ENCODE peak calls at places on chromosomes 16 and 17, in eight cellular contexts. One of them, this sample, is unnamed.

GRCh38 chr16:27317738-27318398 is 4.1 kb downstream of the IL4R start:
- DNase-seq in anterior cingulate cortex: no peak
- DNase-seq in smooth muscle cell of the brain vasculature: no peak
- DNase-seq in fibroblast of the conjunctiva: no peak
- DNase-seq in effector memory CD4-positive, alpha-beta T cell: no peak
- DNase-seq in HFFc6: no peak
- DNase-seq in non-pigmented ciliary epithelial cell: no peak
- DNase-seq in SK-N-SH: no peak
- DNase-seq in this sample: no peak

GRCh38 chr17:524570-524969 is 172.0 kb upstream of the RPH3AL start:
- DNase-seq in HFFc6: no peak
- DNase-seq in SK-N-SH: no peak
- DNase-seq in non-pigmented ciliary epithelial cell: no peak
- DNase-seq in effector memory CD4-positive, alpha-beta T cell: no peak
- DNase-seq in anterior cingulate cortex: no peak
- DNase-seq in smooth muscle cell of the brain vasculature: no peak
- DNase-seq in fibroblast of the conjunctiva: no peak
- DNase-seq in this sample: no peak

GRCh38 chr17:5011928-5012327 is 14.2 kb downstream of the KIF1C start:
- DNase-seq in SK-N-SH: no peak
- DNase-seq in effector memory CD4-positive, alpha-beta T cell: no peak
- DNase-seq in smooth muscle cell of the brain vasculature: no peak
- DNase-seq in anterior cingulate cortex: no peak
- DNase-seq in fibroblast of the conjunctiva: no peak
- DNase-seq in HFFc6: peak; percentile 44
- DNase-seq in non-pigmented ciliary epithelial cell: peak; percentile 17
- DNase-seq in this sample: peak; percentile 65

GRCh38 chr17:66549731-66550207 is 247.4 kb downstream of the PRKCA start:
- DNase-seq in smooth muscle cell of the brain vasculature: no peak
- DNase-seq in HFFc6: peak; percentile 67
- DNase-seq in fibroblast of the conjunctiva: peak; percentile 20
- DNase-seq in SK-N-SH: no peak
- DNase-seq in non-pigmented ciliary epithelial cell: peak; percentile 76
- DNase-seq in anterior cingulate cortex: no peak
- DNase-seq in effector memory CD4-positive, alpha-beta T cell: no peak
- DNase-seq in this sample: no peak

GRCh38 chr16:86095131-86095752 is 196.3 kb downstream of the IRF8 start:
- DNase-seq in fibroblast of the conjunctiva: no peak
- DNase-seq in effector memory CD4-positive, alpha-beta T cell: no peak
- DNase-seq in HFFc6: no peak
- DNase-seq in non-pigmented ciliary epithelial cell: no peak
- DNase-seq in smooth muscle cell of the brain vasculature: no peak
- DNase-seq in SK-N-SH: no peak
- DNase-seq in anterior cingulate cortex: no peak
- DNase-seq in this sample: no peak

GRCh38 chr16:3949287-3949686 is 68.8 kb upstream of the CREBBP start:
- DNase-seq in anterior cingulate cortex: no peak
- DNase-seq in smooth muscle cell of the brain vasculature: no peak
- DNase-seq in HFFc6: no peak
- DNase-seq in SK-N-SH: no peak
- DNase-seq in non-pigmented ciliary epithelial cell: no peak
- DNase-seq in effector memory CD4-positive, alpha-beta T cell: no peak
- DNase-seq in fibroblast of the conjunctiva: no peak
- DNase-seq in this sample: no peak

GRCh38 chr17:44024271-44024663 is 9.5 kb upstream of the TMEM101 start:
- DNase-seq in non-pigmented ciliary epithelial cell: no peak
- DNase-seq in HFFc6: no peak
- DNase-seq in SK-N-SH: peak; percentile 68
- DNase-seq in effector memory CD4-positive, alpha-beta T cell: no peak
- DNase-seq in anterior cingulate cortex: no peak
- DNase-seq in smooth muscle cell of the brain vasculature: no peak
- DNase-seq in fibroblast of the conjunctiva: no peak
- DNase-seq in this sample: no peak

GRCh38 chr17:8935194-8935593 is 30.3 kb downstream of the PIK3R5 start:
- DNase-seq in fibroblast of the conjunctiva: no peak
- DNase-seq in anterior cingulate cortex: no peak
- DNase-seq in HFFc6: no peak
- DNase-seq in effector memory CD4-positive, alpha-beta T cell: peak; percentile 43
- DNase-seq in smooth muscle cell of the brain vasculature: no peak
- DNase-seq in SK-N-SH: no peak
- DNase-seq in non-pigmented ciliary epithelial cell: no peak
- DNase-seq in this sample: peak; percentile 23

GRCh38 chr17:55895112-55895759 is 144.4 kb downstream of the PCTP start:
- DNase-seq in HFFc6: no peak
- DNase-seq in SK-N-SH: no peak
- DNase-seq in smooth muscle cell of the brain vasculature: no peak
- DNase-seq in non-pigmented ciliary epithelial cell: no peak
- DNase-seq in fibroblast of the conjunctiva: no peak
- DNase-seq in effector memory CD4-positive, alpha-beta T cell: no peak
- DNase-seq in anterior cingulate cortex: no peak
- DNase-seq in this sample: no peak

GRCh38 chr17:46200200-46200599 is 7.0 kb upstream of the KANSL1 start:
- DNase-seq in anterior cingulate cortex: no peak
- DNase-seq in smooth muscle cell of the brain vasculature: no peak
- DNase-seq in HFFc6: no peak
- DNase-seq in effector memory CD4-positive, alpha-beta T cell: no peak
- DNase-seq in fibroblast of the conjunctiva: no peak
- DNase-seq in SK-N-SH: no peak
- DNase-seq in non-pigmented ciliary epithelial cell: no peak
- DNase-seq in this sample: no peak

GRCh38 chr17:18362509-18363020 is 785 bp downstream of the SHMT1 start:
- DNase-seq in smooth muscle cell of the brain vasculature: no peak
- DNase-seq in anterior cingulate cortex: no peak
- DNase-seq in HFFc6: no peak
- DNase-seq in non-pigmented ciliary epithelial cell: no peak
- DNase-seq in effector memory CD4-positive, alpha-beta T cell: no peak
- DNase-seq in fibroblast of the conjunctiva: peak; percentile 6
- DNase-seq in SK-N-SH: peak; percentile 70
- DNase-seq in this sample: peak; percentile 70

GRCh38 chr16:23214796-23215195 is 32.3 kb downstream of the SCNN1G start:
- DNase-seq in HFFc6: no peak
- DNase-seq in SK-N-SH: no peak
- DNase-seq in smooth muscle cell of the brain vasculature: no peak
- DNase-seq in effector memory CD4-positive, alpha-beta T cell: no peak
- DNase-seq in non-pigmented ciliary epithelial cell: no peak
- DNase-seq in anterior cingulate cortex: no peak
- DNase-seq in fibroblast of the conjunctiva: no peak
- DNase-seq in this sample: no peak

GRCh38 chr17:12548558-12548957 is 117.1 kb upstream of the MYOCD start:
- DNase-seq in SK-N-SH: no peak
- DNase-seq in smooth muscle cell of the brain vasculature: no peak
- DNase-seq in HFFc6: no peak
- DNase-seq in anterior cingulate cortex: no peak
- DNase-seq in fibroblast of the conjunctiva: no peak
- DNase-seq in non-pigmented ciliary epithelial cell: no peak
- DNase-seq in effector memory CD4-positive, alpha-beta T cell: no peak
- DNase-seq in this sample: no peak

GRCh38 chr17:42485680-42486079 is 27.0 kb downstream of the ATP6V0A1 start:
- DNase-seq in smooth muscle cell of the brain vasculature: no peak
- DNase-seq in HFFc6: peak; percentile 5
- DNase-seq in non-pigmented ciliary epithelial cell: no peak
- DNase-seq in fibroblast of the conjunctiva: no peak
- DNase-seq in anterior cingulate cortex: no peak
- DNase-seq in SK-N-SH: no peak
- DNase-seq in effector memory CD4-positive, alpha-beta T cell: no peak
- DNase-seq in this sample: no peak

GRCh38 chr17:16507918-16508533 is 16.0 kb upstream of the LRRC75A start:
- DNase-seq in HFFc6: no peak
- DNase-seq in smooth muscle cell of the brain vasculature: no peak
- DNase-seq in SK-N-SH: no peak
- DNase-seq in fibroblast of the conjunctiva: no peak
- DNase-seq in anterior cingulate cortex: no peak
- DNase-seq in effector memory CD4-positive, alpha-beta T cell: no peak
- DNase-seq in non-pigmented ciliary epithelial cell: no peak
- DNase-seq in this sample: no peak

GRCh38 chr17:79393358-79394038 is 217.4 kb downstream of the RBFOX3 start:
- DNase-seq in anterior cingulate cortex: peak; percentile 43
- DNase-seq in smooth muscle cell of the brain vasculature: no peak
- DNase-seq in fibroblast of the conjunctiva: peak; percentile 30
- DNase-seq in HFFc6: peak; percentile 52
- DNase-seq in non-pigmented ciliary epithelial cell: no peak
- DNase-seq in SK-N-SH: peak; percentile 97
- DNase-seq in effector memory CD4-positive, alpha-beta T cell: peak; percentile 39
- DNase-seq in this sample: peak; percentile 67

GRCh38 chr16:74213372-74213771 is 83.2 kb upstream of the PSMD7 start:
- DNase-seq in non-pigmented ciliary epithelial cell: no peak
- DNase-seq in effector memory CD4-positive, alpha-beta T cell: no peak
- DNase-seq in SK-N-SH: no peak
- DNase-seq in smooth muscle cell of the brain vasculature: no peak
- DNase-seq in fibroblast of the conjunctiva: no peak
- DNase-seq in anterior cingulate cortex: no peak
- DNase-seq in HFFc6: no peak
- DNase-seq in this sample: no peak

GRCh38 chr17:50588391-50589111 is 28.0 kb downstream of the CACNA1G start:
- DNase-seq in anterior cingulate cortex: no peak
- DNase-seq in smooth muscle cell of the brain vasculature: no peak
- DNase-seq in SK-N-SH: no peak
- DNase-seq in effector memory CD4-positive, alpha-beta T cell: no peak
- DNase-seq in non-pigmented ciliary epithelial cell: no peak
- DNase-seq in HFFc6: no peak
- DNase-seq in fibroblast of the conjunctiva: no peak
- DNase-seq in this sample: no peak

GRCh38 chr17:17408236-17408794 is 68.5 kb upstream of the MED9 start:
- DNase-seq in non-pigmented ciliary epithelial cell: no peak
- DNase-seq in smooth muscle cell of the brain vasculature: no peak
- DNase-seq in effector memory CD4-positive, alpha-beta T cell: no peak
- DNase-seq in HFFc6: no peak
- DNase-seq in anterior cingulate cortex: no peak
- DNase-seq in fibroblast of the conjunctiva: no peak
- DNase-seq in SK-N-SH: no peak
- DNase-seq in this sample: no peak

GRCh38 chr16:22189473-22190168 is 16.5 kb upstream of the EEF2K start:
- DNase-seq in smooth muscle cell of the brain vasculature: no peak
- DNase-seq in effector memory CD4-positive, alpha-beta T cell: peak; percentile 92
- DNase-seq in SK-N-SH: peak; percentile 55
- DNase-seq in fibroblast of the conjunctiva: no peak
- DNase-seq in anterior cingulate cortex: no peak
- DNase-seq in HFFc6: no peak
- DNase-seq in non-pigmented ciliary epithelial cell: no peak
- DNase-seq in this sample: no peak

GRCh38 chr17:2398655-2399571 is 1.9 kb downstream of the MNT start:
- DNase-seq in fibroblast of the conjunctiva: no peak
- DNase-seq in non-pigmented ciliary epithelial cell: no peak
- DNase-seq in SK-N-SH: peak; percentile 59
- DNase-seq in smooth muscle cell of the brain vasculature: no peak
- DNase-seq in HFFc6: peak; percentile 71
- DNase-seq in anterior cingulate cortex: no peak
- DNase-seq in effector memory CD4-positive, alpha-beta T cell: peak; percentile 41
- DNase-seq in this sample: peak; percentile 88

GRCh38 chr17:35313875-35314409 is 59.5 kb downstream of the SLFN11 start:
- DNase-seq in fibroblast of the conjunctiva: no peak
- DNase-seq in effector memory CD4-positive, alpha-beta T cell: peak; percentile 5
- DNase-seq in smooth muscle cell of the brain vasculature: no peak
- DNase-seq in SK-N-SH: peak; percentile 2
- DNase-seq in HFFc6: no peak
- DNase-seq in non-pigmented ciliary epithelial cell: no peak
- DNase-seq in anterior cingulate cortex: no peak
- DNase-seq in this sample: no peak

GRCh38 chr17:76365256-76365903 is 11.7 kb upstream of the PRPSAP1 start:
- DNase-seq in smooth muscle cell of the brain vasculature: no peak
- DNase-seq in anterior cingulate cortex: no peak
- DNase-seq in non-pigmented ciliary epithelial cell: no peak
- DNase-seq in fibroblast of the conjunctiva: no peak
- DNase-seq in SK-N-SH: no peak
- DNase-seq in HFFc6: no peak
- DNase-seq in effector memory CD4-positive, alpha-beta T cell: no peak
- DNase-seq in this sample: no peak

GRCh38 chr16:4790871-4791270 is 2.7 kb upstream of the SEPTIN12 start:
- DNase-seq in smooth muscle cell of the brain vasculature: no peak
- DNase-seq in SK-N-SH: no peak
- DNase-seq in HFFc6: no peak
- DNase-seq in non-pigmented ciliary epithelial cell: no peak
- DNase-seq in effector memory CD4-positive, alpha-beta T cell: no peak
- DNase-seq in anterior cingulate cortex: no peak
- DNase-seq in fibroblast of the conjunctiva: no peak
- DNase-seq in this sample: no peak

GRCh38 chr17:29581583-29582253 is 7.7 kb downstream of the GIT1 start:
- DNase-seq in non-pigmented ciliary epithelial cell: no peak
- DNase-seq in effector memory CD4-positive, alpha-beta T cell: no peak
- DNase-seq in fibroblast of the conjunctiva: no peak
- DNase-seq in SK-N-SH: peak; percentile 35
- DNase-seq in HFFc6: no peak
- DNase-seq in smooth muscle cell of the brain vasculature: no peak
- DNase-seq in anterior cingulate cortex: no peak
- DNase-seq in this sample: no peak

GRCh38 chr17:62017496-62017895 is 47.6 kb downstream of the MED13 start:
- DNase-seq in anterior cingulate cortex: no peak
- DNase-seq in SK-N-SH: no peak
- DNase-seq in smooth muscle cell of the brain vasculature: no peak
- DNase-seq in effector memory CD4-positive, alpha-beta T cell: no peak
- DNase-seq in non-pigmented ciliary epithelial cell: peak; percentile 26
- DNase-seq in fibroblast of the conjunctiva: no peak
- DNase-seq in HFFc6: peak; percentile 34
- DNase-seq in this sample: no peak

GRCh38 chr17:62808576-62808970 is 459 bp upstream of the MARCHF10 start:
- DNase-seq in effector memory CD4-positive, alpha-beta T cell: no peak
- DNase-seq in non-pigmented ciliary epithelial cell: no peak
- DNase-seq in smooth muscle cell of the brain vasculature: no peak
- DNase-seq in HFFc6: no peak
- DNase-seq in SK-N-SH: no peak
- DNase-seq in anterior cingulate cortex: no peak
- DNase-seq in fibroblast of the conjunctiva: no peak
- DNase-seq in this sample: no peak

GRCh38 chr16:15897834-15898254 is 9.4 kb upstream of the CEP20 start:
- DNase-seq in smooth muscle cell of the brain vasculature: no peak
- DNase-seq in HFFc6: peak; percentile 25
- DNase-seq in SK-N-SH: no peak
- DNase-seq in anterior cingulate cortex: no peak
- DNase-seq in fibroblast of the conjunctiva: no peak
- DNase-seq in effector memory CD4-positive, alpha-beta T cell: no peak
- DNase-seq in non-pigmented ciliary epithelial cell: no peak
- DNase-seq in this sample: peak; percentile 32

GRCh38 chr16:75256059-75256870 is 4.8 kb upstream of the BCAR1 start:
- DNase-seq in anterior cingulate cortex: no peak
- DNase-seq in fibroblast of the conjunctiva: no peak
- DNase-seq in SK-N-SH: no peak
- DNase-seq in smooth muscle cell of the brain vasculature: no peak
- DNase-seq in non-pigmented ciliary epithelial cell: no peak
- DNase-seq in effector memory CD4-positive, alpha-beta T cell: no peak
- DNase-seq in HFFc6: no peak
- DNase-seq in this sample: no peak

GRCh38 chr17:73650147-73650546 is 5.9 kb upstream of the SDK2 start:
- DNase-seq in effector memory CD4-positive, alpha-beta T cell: no peak
- DNase-seq in fibroblast of the conjunctiva: no peak
- DNase-seq in anterior cingulate cortex: no peak
- DNase-seq in smooth muscle cell of the brain vasculature: no peak
- DNase-seq in non-pigmented ciliary epithelial cell: no peak
- DNase-seq in SK-N-SH: peak; percentile 63
- DNase-seq in HFFc6: no peak
- DNase-seq in this sample: peak; percentile 3

GRCh38 chr17:31492880-31493655 is 101.6 kb downstream of the RAB11FIP4 start:
- DNase-seq in anterior cingulate cortex: no peak
- DNase-seq in smooth muscle cell of the brain vasculature: no peak
- DNase-seq in non-pigmented ciliary epithelial cell: no peak
- DNase-seq in HFFc6: no peak
- DNase-seq in fibroblast of the conjunctiva: no peak
- DNase-seq in SK-N-SH: no peak
- DNase-seq in effector memory CD4-positive, alpha-beta T cell: peak; percentile 19
- DNase-seq in this sample: no peak

GRCh38 chr16:678858-679807 is 1.1 kb upstream of the STUB1 start:
- DNase-seq in fibroblast of the conjunctiva: no peak
- DNase-seq in effector memory CD4-positive, alpha-beta T cell: peak; percentile 50
- DNase-seq in non-pigmented ciliary epithelial cell: no peak
- DNase-seq in SK-N-SH: peak; percentile 91
- DNase-seq in HFFc6: peak; percentile 34
- DNase-seq in anterior cingulate cortex: no peak
- DNase-seq in smooth muscle cell of the brain vasculature: peak; percentile 36
- DNase-seq in this sample: peak; percentile 76

GRCh38 chr17:39277110-39277509 is 51.4 kb upstream of the STAC2 start:
- DNase-seq in non-pigmented ciliary epithelial cell: no peak
- DNase-seq in anterior cingulate cortex: no peak
- DNase-seq in smooth muscle cell of the brain vasculature: no peak
- DNase-seq in effector memory CD4-positive, alpha-beta T cell: no peak
- DNase-seq in HFFc6: no peak
- DNase-seq in fibroblast of the conjunctiva: no peak
- DNase-seq in SK-N-SH: no peak
- DNase-seq in this sample: no peak

GRCh38 chr17:41390411-41390938 is 6.9 kb downstream of the KRT31 start:
- DNase-seq in smooth muscle cell of the brain vasculature: no peak
- DNase-seq in non-pigmented ciliary epithelial cell: no peak
- DNase-seq in fibroblast of the conjunctiva: no peak
- DNase-seq in HFFc6: no peak
- DNase-seq in effector memory CD4-positive, alpha-beta T cell: no peak
- DNase-seq in anterior cingulate cortex: no peak
- DNase-seq in SK-N-SH: no peak
- DNase-seq in this sample: no peak